ENCODE peak calls at places on chromosomes 12 and 14, in nine cellular contexts. Q is ovary, U is adrenal gland, X is OCI-LY7, N is IMR-90, V is kidney, H is left ventricle myocardium inferior, L is gastrocnemius medialis, K is testis. P is an unnamed sample. For H3K36me3, the result is how much of the 10 kb centered on the place peaks cover.

GRCh38 chr12:123591702-123592481 is 7.5 kb downstream of the TMED2 start:
- DNase-seq in Q (no peak), U (no peak), X (no peak), N (peak), V (no peak), H (no peak), L (no peak), K (no peak), P (no peak)

GRCh38 chr14:71442503-71442902 is 489.7 kb upstream of the RGS6 start:
- DNase-seq in Q (no peak), U (no peak), X (no peak), N (no peak), V (no peak), H (no peak), L (no peak), K (no peak), P (no peak)

GRCh38 chr12:62317017-62317416 is 56.8 kb downstream of the USP15 start:
- DNase-seq in Q (no peak), U (no peak), X (no peak), N (no peak), V (no peak), H (no peak), L (no peak), K (no peak), P (no peak)

GRCh38 chr12:99259040-99259934 is 388.3 kb upstream of the GARIN6 start:
- DNase-seq in Q (no peak), U (no peak), X (no peak), N (no peak), V (no peak), H (no peak), L (no peak), K (no peak), P (peak)

GRCh38 chr12:15556411-15556810 is 232.8 kb downstream of the EPS8 start:
- DNase-seq in Q (no peak), U (no peak), X (no peak), N (no peak), V (no peak), H (no peak), L (no peak), K (no peak), P (no peak)

GRCh38 chr12:105676694-105677093 is 346.2 kb downstream of the C12orf75 start:
- DNase-seq in Q (no peak), U (peak), X (no peak), N (no peak), V (peak), H (peak), L (peak), K (no peak), P (peak)

GRCh38 chr14:86575141-86575540 is 1045.2 kb downstream of the FLRT2 start:
- DNase-seq in Q (no peak), U (no peak), X (no peak), N (peak), V (no peak), H (no peak), L (no peak), K (no peak), P (no peak)

GRCh38 chr14:96164861-96165490 is 39.7 kb upstream of the BDKRB2 start:
- DNase-seq in Q (no peak), U (no peak), X (no peak), N (peak), V (no peak), H (no peak), L (no peak), K (no peak), P (peak)

GRCh38 chr12:62792526-62792925 is 142.4 kb downstream of the PPM1H start:
- DNase-seq in Q (no peak), U (no peak), X (no peak), N (no peak), V (no peak), H (no peak), L (no peak), K (no peak), P (no peak)

GRCh38 chr12:32047846-32048245 is 58.8 kb upstream of the BICD1 start:
- DNase-seq in Q (no peak), U (no peak), X (no peak), N (no peak), V (no peak), H (no peak), L (no peak), K (no peak), P (no peak)

GRCh38 chr12:96044017-96044985 is 8.9 kb upstream of the LTA4H start:
- DNase-seq in Q (no peak), U (no peak), X (peak), N (peak), V (no peak), H (no peak), L (no peak), K (no peak), P (no peak)

GRCh38 chr12:76556373-76556772 is 3.2 kb downstream of the OSBPL8 start:
- DNase-seq in Q (no peak), U (no peak), X (peak), N (no peak), V (no peak), H (no peak), L (no peak), K (no peak), P (no peak)

GRCh38 chr14:89443002-89443660 is 26.1 kb upstream of the FOXN3 start:
- DNase-seq in Q (no peak), U (no peak), X (no peak), N (peak), V (no peak), H (no peak), L (no peak), K (no peak), P (no peak)

GRCh38 chr12:132600048-132601032 is 10.0 kb downstream of the LRCOL1 start:
- DNase-seq in Q (peak), U (peak), X (peak), N (peak), V (peak), H (peak), L (peak), K (peak), P (peak)

GRCh38 chr14:53542692-53543091 is 389.6 kb upstream of the DDHD1 start:
- DNase-seq in Q (no peak), U (peak), X (no peak), N (peak), V (no peak), H (no peak), L (no peak), K (peak), P (no peak)

GRCh38 chr12:122958198-122958888 is 7.9 kb downstream of the ABCB9 start:
- DNase-seq in Q (no peak), U (no peak), X (no peak), N (no peak), V (no peak), H (no peak), L (no peak), K (no peak), P (no peak)

GRCh38 chr12:49201595-49202295 is 12.9 kb upstream of the TUBA1A start:
- DNase-seq in Q (no peak), U (no peak), X (no peak), N (peak), V (no peak), H (no peak), L (no peak), K (no peak), P (no peak)

GRCh38 chr14:63659726-63660125 is 18.1 kb upstream of the WDR89 start:
- DNase-seq in Q (no peak), U (no peak), X (no peak), N (peak), V (no peak), H (no peak), L (no peak), K (peak), P (peak)

GRCh38 chr12:110582286-110583136 is 607 bp downstream of the PPTC7 start:
- DNase-seq in Q (peak), U (peak), X (peak), N (peak), V (peak), H (peak), L (peak), K (peak), P (peak)

GRCh38 chr14:98582276-98582675 is 689.7 kb downstream of the BCL11B start:
- DNase-seq in Q (no peak), U (no peak), X (no peak), N (no peak), V (no peak), H (no peak), L (no peak), K (no peak), P (no peak)

GRCh38 chr14:55706341-55706684 is 126.3 kb downstream of the KTN1 start:
- DNase-seq in Q (no peak), U (no peak), X (no peak), N (no peak), V (no peak), H (no peak), L (no peak), K (no peak), P (no peak)

GRCh38 chr12:94954029-94954685 is 49.3 kb downstream of the NDUFA12 start:
- DNase-seq in Q (no peak), U (peak), X (no peak), N (peak), V (no peak), H (no peak), L (peak), K (no peak), P (no peak)

GRCh38 chr14:74948228-74949175 is 6.9 kb downstream of the PGF start:
- DNase-seq in Q (no peak), U (no peak), X (no peak), N (no peak), V (no peak), H (no peak), L (no peak), K (no peak), P (no peak)

GRCh38 chr12:6958609-6959375 is 7.6 kb downstream of the PTPN6 start:
- DNase-seq in Q (no peak), U (peak), X (peak), N (no peak), V (peak), H (peak), L (no peak), K (no peak), P (no peak)

GRCh38 chr12:105214141-105214540 is 21.8 kb downstream of the APPL2 start:
- DNase-seq in Q (no peak), U (no peak), X (no peak), N (peak), V (no peak), H (no peak), L (no peak), K (no peak), P (no peak)

GRCh38 chr14:56892959-56893358 is 82.7 kb upstream of the OTX2 start:
- DNase-seq in Q (no peak), U (no peak), X (no peak), N (no peak), V (no peak), H (no peak), L (no peak), K (no peak), P (no peak)

GRCh38 chr12:57899010-57899662 is 42.2 kb upstream of the ATP23 start:
- DNase-seq in Q (peak), U (peak), X (peak), N (peak), V (peak), H (peak), L (peak), K (no peak), P (no peak)

GRCh38 chr12:105862163-105862821 is 276.5 kb downstream of the NUAK1 start:
- DNase-seq in Q (no peak), U (no peak), X (no peak), N (no peak), V (no peak), H (no peak), L (no peak), K (no peak), P (no peak)

GRCh38 chr14:65866906-65867305 is 454.4 kb downstream of the FUT8 start:
- DNase-seq in Q (no peak), U (no peak), X (no peak), N (no peak), V (no peak), H (no peak), L (no peak), K (no peak), P (no peak)

GRCh38 chr12:54359762-54360351 is 4.4 kb downstream of the GPR84 start:
- DNase-seq in Q (no peak), U (no peak), X (no peak), N (no peak), V (no peak), H (no peak), L (no peak), K (no peak), P (no peak)

GRCh38 chr12:56172839-56173238 is 14.7 kb downstream of the MYL6 start:
- DNase-seq in Q (no peak), U (no peak), X (no peak), N (no peak), V (no peak), H (no peak), L (no peak), K (no peak), P (no peak)

DNA sequence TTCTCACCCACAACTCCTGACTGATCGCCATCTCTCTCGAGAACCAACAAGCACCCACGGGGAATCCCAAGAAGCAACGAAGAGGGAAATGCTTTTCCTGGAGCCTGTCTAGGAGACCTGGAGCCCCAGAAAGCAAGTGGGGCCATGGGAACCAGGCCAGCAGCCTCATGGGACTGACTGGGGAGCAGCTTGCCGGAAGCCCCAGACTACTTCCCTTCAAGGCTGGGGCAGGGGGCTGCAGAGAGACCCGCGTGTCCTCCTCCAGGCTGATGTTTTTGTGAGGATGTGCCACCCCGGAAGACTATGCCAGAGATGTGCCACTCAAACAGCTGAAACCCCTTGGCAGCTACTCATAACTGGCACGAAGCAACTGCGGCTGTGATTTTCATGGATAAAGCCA is 83.8 kb downstream of the ACTN1 start:
- DNase-seq in Q (no peak), U (no peak), X (no peak), N (no peak), V (peak), H (no peak), L (no peak), K (no peak), P (no peak)
- H3K36me3 ChIP-seq in Q (under half), U (under half), X (under half), N (half or more), V (under half), H (half or more), L (under half), K (under half), P (under half)

DNA sequence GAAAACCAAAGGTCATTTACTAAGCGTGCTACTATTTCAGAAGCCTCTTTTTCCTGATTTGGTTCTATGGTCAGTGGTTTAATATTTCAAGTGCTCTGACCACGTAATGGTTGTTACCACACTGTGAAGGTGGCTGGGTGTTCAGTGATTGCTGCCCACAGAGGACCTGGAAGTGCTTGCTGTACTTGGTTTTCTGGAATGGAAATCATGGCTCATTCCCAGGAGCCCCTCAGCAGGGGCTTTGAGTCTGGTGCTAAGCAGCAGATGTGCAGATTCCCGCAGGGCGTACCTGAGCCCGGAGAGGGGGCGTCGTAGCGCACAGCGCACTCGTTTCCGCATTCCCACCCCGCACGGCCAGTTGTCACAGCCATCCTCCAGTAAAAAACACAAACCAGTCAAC is 50.5 kb downstream of the TRAF3 start:
- DNase-seq in Q (no peak), U (no peak), X (no peak), N (peak), V (no peak), H (no peak), L (no peak), K (no peak), P (no peak)
- H3K36me3 ChIP-seq in Q (under half), U (under half), X (under half), N (under half), V (under half), H (under half), L (under half), K (under half), P (under half)

DNA sequence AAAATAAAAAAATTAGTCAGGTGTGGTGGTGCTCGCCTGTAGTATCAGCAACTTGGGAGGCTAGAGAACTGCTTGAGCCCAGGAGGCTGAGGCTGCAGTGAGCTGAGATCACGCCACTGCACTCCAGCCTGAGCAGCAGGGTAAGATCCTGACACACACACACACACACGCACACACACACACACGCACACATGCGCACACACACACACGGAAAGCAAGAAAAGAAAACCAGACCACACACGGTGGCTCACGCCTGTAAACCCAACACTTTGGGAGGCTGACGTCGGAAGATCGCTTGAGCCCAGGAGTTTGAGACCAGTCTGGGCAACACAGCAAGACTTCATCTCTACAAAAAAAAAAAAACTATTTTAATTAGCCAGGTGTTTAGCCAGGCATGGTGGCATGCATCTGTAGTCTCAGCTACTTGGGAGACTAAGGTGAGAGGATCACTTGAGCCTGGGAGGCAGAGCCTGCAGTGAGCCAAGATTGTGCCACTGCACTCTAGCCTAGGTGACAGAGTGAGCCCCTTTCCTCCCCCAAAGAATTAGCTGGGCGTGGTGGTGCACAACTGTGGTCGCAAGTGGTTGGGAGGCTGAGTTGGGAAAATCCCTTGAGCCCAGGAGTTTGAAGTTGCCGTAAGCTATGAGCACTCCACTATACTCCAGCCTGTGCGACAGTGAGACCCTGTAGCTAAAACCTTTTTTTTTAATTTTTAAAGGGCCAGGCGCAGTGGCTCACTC is 44.5 kb downstream of the HECTD1 start:
- DNase-seq in Q (no peak), U (no peak), X (no peak), N (no peak), V (no peak), H (no peak), L (no peak), K (no peak), P (no peak)
- H3K36me3 ChIP-seq in Q (under half), U (under half), X (half or more), N (under half), V (under half), H (half or more), L (under half), K (under half), P (half or more)

DNA sequence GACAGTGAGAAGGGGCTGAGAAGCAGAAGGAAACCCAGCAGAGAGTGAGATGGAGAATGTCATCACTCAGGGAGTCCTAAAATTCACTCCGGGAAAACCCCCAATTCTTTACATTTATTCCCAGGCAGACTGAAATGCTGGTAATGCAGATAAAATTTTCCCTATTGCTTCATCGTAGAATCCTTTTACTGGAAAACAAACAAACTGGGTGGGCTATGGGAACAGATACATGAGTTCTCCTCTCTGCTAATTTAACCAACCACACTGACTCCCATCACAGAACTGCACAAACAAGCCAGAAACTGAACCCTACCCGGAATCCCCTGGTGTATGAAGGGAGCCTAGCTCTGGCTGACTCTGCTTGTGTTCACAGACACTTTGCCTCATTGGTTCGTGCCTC is 20.9 kb downstream of the HEBP1 start:
- DNase-seq in Q (no peak), U (no peak), X (no peak), N (peak), V (no peak), H (no peak), L (no peak), K (no peak), P (no peak)
- H3K36me3 ChIP-seq in Q (under half), U (under half), X (under half), N (under half), V (under half), H (half or more), L (under half), K (under half), P (under half)

GRCh38 chr12:10601860-10602259 is 11.5 kb downstream of the MAGOHB start:
- DNase-seq in Q (no peak), U (no peak), X (no peak), N (no peak), V (no peak), H (no peak), L (no peak), K (no peak), P (no peak)
- H3K36me3 ChIP-seq in Q (under half), U (under half), X (half or more), N (under half), V (under half), H (under half), L (under half), K (under half), P (under half)

DNA sequence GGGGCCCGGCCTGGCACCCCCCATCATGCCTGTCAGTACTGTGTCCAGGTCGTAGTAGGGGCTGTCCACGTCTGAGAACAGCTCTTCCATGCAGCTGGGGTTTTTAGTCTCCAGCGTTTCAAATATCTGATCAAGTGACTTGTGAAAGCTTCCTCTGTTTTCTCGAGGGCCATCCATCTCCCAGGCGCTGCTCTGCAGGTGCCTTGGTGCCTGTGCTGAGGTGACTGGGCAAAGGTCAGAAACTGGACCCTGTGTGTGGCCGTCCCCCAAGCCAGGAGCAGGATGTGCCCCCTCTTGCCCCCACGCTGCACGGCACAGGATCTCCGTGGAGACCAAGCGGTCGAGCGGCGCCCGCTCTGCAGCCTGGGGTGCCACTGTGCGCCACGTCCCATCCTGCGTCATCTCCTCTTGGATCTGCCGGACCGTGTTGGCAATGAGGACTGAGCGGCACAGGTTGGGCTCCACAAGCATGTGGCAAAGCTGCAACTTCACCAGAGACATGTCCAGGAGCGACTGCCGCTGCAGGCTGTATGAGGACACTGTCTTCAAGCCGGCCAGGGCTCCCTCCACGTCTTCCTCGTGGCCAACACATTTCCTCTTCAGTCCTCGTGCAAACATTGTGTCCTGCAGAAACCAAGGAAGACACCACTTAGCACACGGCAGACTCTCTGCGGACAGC is 9.4 kb downstream of the CDCA4 start:
- DNase-seq in Q (no peak), U (no peak), X (no peak), N (no peak), V (no peak), H (no peak), L (no peak), K (no peak), P (no peak)
- H3K36me3 ChIP-seq in Q (under half), U (under half), X (half or more), N (under half), V (under half), H (under half), L (under half), K (under half), P (half or more)

P was measured in WERI-Rb-1.